ENCODE peak calls at places on chromosomes 5 and 9, in ten cellular contexts. Z is GM23248, N is hepatocyte, K is fibroblast of lung, M is neural progenitor cell, E is PC-3, W is GM23338, F is H1, O is HepG2, H is mammary epithelial cell. R is an unnamed sample.

GRCh38 chr9:136502940-136503550 is 20.2 kb upstream of the SEC16A start:
- DNase-seq in Z (no peak), N (no peak), K (no peak), M (no peak), E (no peak), W (no peak), F (no peak), O (no peak), H (no peak), R (no peak)

GRCh38 chr9:129094387-129095169 is 13.7 kb downstream of the DOLPP1 start:
- DNase-seq in Z (no peak), N (no peak), K (no peak), M (no peak), E (no peak), W (no peak), F (no peak), O (no peak), H (no peak), R (no peak)

GRCh38 chr5:72921886-72922285 is 34.0 kb upstream of the FCHO2 start:
- DNase-seq in Z (peak), N (no peak), K (no peak), M (no peak), E (no peak), W (no peak), F (no peak), O (no peak), H (no peak), R (no peak)

GRCh38 chr5:59559847-59560246 is 333.7 kb downstream of the PDE4D start:
- DNase-seq in Z (no peak), N (no peak), K (no peak), M (no peak), E (no peak), W (no peak), F (no peak), O (no peak), H (no peak), R (no peak)

GRCh38 chr9:4894076-4894475 is 91.0 kb upstream of the JAK2 start:
- DNase-seq in Z (peak), N (no peak), K (peak), M (no peak), E (peak), W (no peak), F (no peak), O (no peak), H (peak), R (no peak)

GRCh38 chr9:92746567-92747458 is 17.8 kb downstream of the BICD2 start:
- DNase-seq in Z (peak), N (no peak), K (peak), M (no peak), E (no peak), W (no peak), F (no peak), O (peak), H (no peak), R (no peak)

GRCh38 chr9:86639899-86640379 is 285.7 kb upstream of the TUT7 start:
- DNase-seq in Z (peak), N (peak), K (no peak), M (no peak), E (peak), W (peak), F (no peak), O (no peak), H (no peak), R (no peak)

GRCh38 chr5:172901012-172901780 is 58.0 kb upstream of the RPL26L1 start:
- DNase-seq in Z (peak), N (peak), K (peak), M (no peak), E (no peak), W (no peak), F (no peak), O (peak), H (no peak), R (no peak)

GRCh38 chr9:87675466-87675865 is 50.5 kb upstream of the CTSL start:
- DNase-seq in Z (no peak), N (no peak), K (no peak), M (no peak), E (no peak), W (no peak), F (no peak), O (no peak), H (no peak), R (no peak)

GRCh38 chr5:142281012-142281374 is 43.8 kb downstream of the SPRY4 start:
- DNase-seq in Z (no peak), N (no peak), K (no peak), M (no peak), E (no peak), W (no peak), F (no peak), O (no peak), H (no peak), R (no peak)

GRCh38 chr5:142281966-142282365 is 42.9 kb downstream of the SPRY4 start:
- DNase-seq in Z (no peak), N (no peak), K (no peak), M (no peak), E (peak), W (no peak), F (no peak), O (no peak), H (peak), R (no peak)

GRCh38 chr5:142277796-142278195 is 47.0 kb downstream of the SPRY4 start:
- DNase-seq in Z (no peak), N (no peak), K (no peak), M (peak), E (no peak), W (no peak), F (no peak), O (no peak), H (no peak), R (no peak)

GRCh38 chr5:142283304-142283703 is 41.5 kb downstream of the SPRY4 start:
- DNase-seq in Z (no peak), N (no peak), K (no peak), M (no peak), E (no peak), W (no peak), F (no peak), O (no peak), H (peak), R (no peak)

GRCh38 chr5:142280066-142281011 is 44.5 kb downstream of the SPRY4 start:
- DNase-seq in Z (no peak), N (peak), K (peak), M (peak), E (no peak), W (peak), F (no peak), O (peak), H (no peak), R (no peak)
- H2AFZ ChIP-seq in Z (no peak), N (no peak), K (peak), M (peak), E (no peak), W (no peak), F (no peak), O (no peak), H (no peak), R (no peak)

GRCh38 chr5:33937700-33938506 is 1.7 kb downstream of the RXFP3 start:
- DNase-seq in Z (no peak), N (no peak), K (no peak), M (no peak), E (no peak), W (peak), F (no peak), O (no peak), H (no peak), R (no peak)
- TF ChIP-seq EZH2 in Z (no peak), N (no peak), K (peak), M (no peak), E (no peak), W (no peak), F (no peak), O (no peak), H (no peak), R (no peak)

GRCh38 chr5:181159286-181160143 is 12.1 kb downstream of the OR2V2 start:
- DNase-seq in Z (peak), N (peak), K (peak), M (peak), E (peak), W (peak), F (peak), O (peak), H (peak), R (peak)
- H2AFZ ChIP-seq in Z (peak), N (no peak), K (peak), M (no peak), E (no peak), W (no peak), F (no peak), O (no peak), H (peak), R (peak)

GRCh38 chr9:37037137-37037743 is 3.2 kb upstream of the PAX5 start:
- DNase-seq in Z (no peak), N (no peak), K (no peak), M (peak), E (no peak), W (peak), F (no peak), O (no peak), H (no peak), R (no peak)

GRCh38 chr9:37034938-37035471 is 937 bp upstream of the PAX5 start:
- DNase-seq in Z (no peak), N (no peak), K (no peak), M (peak), E (no peak), W (peak), F (no peak), O (no peak), H (no peak), R (no peak)

GRCh38 chr9:37037744-37038640 is 3.9 kb upstream of the PAX5 start:
- DNase-seq in Z (peak), N (peak), K (peak), M (peak), E (no peak), W (peak), F (no peak), O (no peak), H (no peak), R (no peak)

GRCh38 chr9:37035472-37036236 is 1.6 kb upstream of the PAX5 start:
- DNase-seq in Z (no peak), N (no peak), K (peak), M (peak), E (no peak), W (peak), F (no peak), O (no peak), H (no peak), R (no peak)

DNA sequence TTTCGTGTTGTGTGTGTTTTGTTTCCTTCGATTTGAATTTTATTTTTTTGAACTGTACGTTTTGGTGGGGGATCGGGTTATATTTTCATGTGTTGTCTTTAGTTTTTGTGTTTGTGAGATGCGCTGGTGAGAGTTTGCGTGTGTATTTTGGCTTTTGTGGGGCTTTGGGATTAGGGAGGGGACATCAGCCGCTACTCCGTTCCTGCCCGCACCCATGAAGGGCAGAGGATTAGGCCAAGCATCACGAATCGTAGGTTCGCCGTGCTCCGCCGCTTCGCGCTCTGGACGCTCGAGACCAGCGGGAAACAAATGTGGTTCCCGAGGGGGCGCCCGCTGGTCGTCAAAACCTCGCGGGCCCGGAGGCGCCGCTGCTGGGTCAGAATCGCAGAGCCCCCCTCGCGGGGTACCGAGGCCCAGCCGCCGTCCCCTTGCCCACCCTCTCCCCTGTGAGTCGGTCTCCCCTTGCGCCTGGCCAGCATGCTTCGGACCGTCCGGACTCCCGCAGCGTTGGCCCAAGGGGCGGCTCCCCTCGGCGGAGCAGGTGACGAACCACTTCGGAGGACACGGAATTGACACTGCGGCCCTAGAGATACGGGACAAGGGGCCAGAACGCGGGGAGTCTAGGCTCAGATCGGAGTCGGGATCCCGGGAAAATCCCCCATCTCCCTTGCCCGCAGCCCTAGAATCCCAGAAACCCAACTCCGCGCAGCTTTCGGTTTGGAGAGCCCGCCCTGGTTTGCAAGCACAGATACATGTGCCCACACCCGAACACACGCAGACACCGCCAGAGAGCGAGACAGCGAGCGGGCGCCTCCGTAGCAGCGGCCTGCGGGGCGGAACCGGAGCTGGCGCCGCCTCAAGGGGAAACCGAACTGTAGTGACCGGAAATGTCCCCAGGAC is 2.4 kb upstream of the PAX5 start:
- DNase-seq in Z (peak), N (peak), K (peak), M (peak), E (peak), W (peak), F (no peak), O (no peak), H (no peak), R (peak)
- TF ChIP-seq EZH2 in Z (peak), N (peak), K (peak), M (peak), E (no peak), W (peak), F (peak), O (no peak), H (peak), R (peak)

DNA sequence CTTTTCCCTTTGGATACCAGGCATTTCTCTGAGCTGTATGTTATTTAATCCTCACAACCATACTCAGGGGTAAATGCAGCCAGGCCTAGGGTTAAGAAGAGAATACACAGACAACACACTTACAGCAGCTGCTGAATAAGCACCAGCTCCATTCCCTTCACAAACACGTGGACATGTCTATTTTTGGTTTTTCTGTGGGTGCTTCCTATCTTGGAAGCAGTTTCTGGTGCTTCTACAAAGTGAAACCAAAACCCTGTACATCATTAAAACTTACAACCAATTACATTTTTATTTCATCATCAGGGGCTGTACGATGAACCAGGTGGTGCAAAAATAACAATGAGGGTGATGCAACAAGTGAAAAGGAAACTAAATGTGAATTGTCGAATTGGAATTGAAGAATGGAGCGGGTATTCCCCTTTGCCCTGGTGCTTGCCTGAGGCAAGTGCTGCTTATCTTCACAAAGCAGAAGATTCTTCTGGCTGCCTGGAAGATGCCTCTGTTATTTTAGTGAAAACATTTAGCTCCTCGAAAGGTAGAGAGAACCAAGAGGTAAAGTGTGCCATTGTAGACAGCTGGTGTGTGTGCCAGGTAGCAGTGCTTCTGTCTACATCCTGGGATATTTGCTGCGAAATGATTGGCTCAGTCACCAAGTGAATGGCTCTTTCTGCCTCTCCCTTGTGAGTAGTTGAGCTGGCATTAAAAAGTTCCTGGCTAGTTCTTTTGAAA is 18.6 kb upstream of the IFNB1 start:
- DNase-seq in Z (peak), N (no peak), K (peak), M (no peak), E (no peak), W (no peak), F (no peak), O (no peak), H (peak), R (peak)
- H2AFZ ChIP-seq in Z (peak), N (peak), K (peak), M (no peak), E (peak), W (peak), F (peak), O (no peak), H (peak), R (peak)

GRCh38 chr5:135158315-135158697 is 124.3 kb upstream of the PITX1 start:
- DNase-seq in Z (no peak), N (no peak), K (no peak), M (no peak), E (no peak), W (no peak), F (no peak), O (no peak), H (no peak), R (no peak)
- TF ChIP-seq EZH2 in Z (no peak), N (no peak), K (no peak), M (no peak), E (no peak), W (no peak), F (no peak), O (no peak), H (no peak), R (no peak)

GRCh38 chr9:78439192-78439865 is 142.4 kb downstream of the PSAT1 start:
- DNase-seq in Z (peak), N (peak), K (peak), M (peak), E (peak), W (peak), F (peak), O (peak), H (peak), R (peak)
- H2AFZ ChIP-seq in Z (peak), N (no peak), K (peak), M (no peak), E (peak), W (peak), F (peak), O (no peak), H (peak), R (peak)

DNA sequence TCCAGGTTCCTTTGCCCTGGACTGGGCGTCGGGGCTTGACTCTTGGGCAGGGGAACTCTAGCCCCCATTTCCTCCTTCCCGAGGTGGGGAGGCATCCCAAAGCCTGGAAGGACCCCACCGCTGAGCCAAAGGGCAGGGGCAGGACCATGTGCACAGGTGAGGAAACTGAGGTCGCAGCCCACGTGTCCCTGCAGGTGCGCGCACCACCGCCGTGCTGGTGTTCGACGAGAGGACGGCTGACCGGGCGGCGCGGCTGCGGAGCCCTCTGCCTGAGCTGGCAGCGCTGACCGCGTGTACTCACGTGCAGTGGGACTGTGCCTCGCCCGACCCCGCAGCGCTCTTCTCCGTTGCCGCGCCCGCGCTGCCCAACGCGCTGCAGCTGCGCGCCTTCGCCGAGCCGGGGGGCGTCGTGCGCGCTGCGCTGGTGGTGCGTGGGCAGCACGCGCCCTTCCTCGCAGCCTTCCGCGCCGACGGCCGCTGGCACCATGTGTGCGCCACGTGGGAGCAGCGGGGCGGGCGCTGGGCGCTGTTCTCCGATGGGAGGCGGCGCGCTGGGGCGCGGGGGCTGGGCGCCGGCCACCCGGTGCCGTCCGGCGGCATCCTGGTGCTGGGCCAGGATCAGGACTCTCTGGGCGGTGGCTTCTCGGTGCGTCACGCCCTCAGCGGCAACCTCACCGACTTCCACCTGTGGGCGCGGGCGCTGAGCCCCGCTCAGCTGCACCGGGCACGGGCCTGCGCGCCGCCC is 2.8 kb downstream of the ADGRD2 start:
- DNase-seq in Z (no peak), N (no peak), K (no peak), M (no peak), E (no peak), W (peak), F (no peak), O (no peak), H (no peak), R (no peak)
- TF ChIP-seq EZH2 in Z (no peak), N (no peak), K (no peak), M (no peak), E (no peak), W (no peak), F (no peak), O (no peak), H (no peak), R (no peak)